ENCODE peak calls at places on chromosome 1, in four cellular contexts. B is Panc1, J is A549, U is body of pancreas. C is an unnamed sample.
A peak's percentile ranks its signal among the peaks of the same experiment; 100 is the strongest.

GRCh38 chr1:99004270-99005141 is at the start of gene PLPPR5:
- DNase-seq in B (no peak), U (peak; percentile 13), J (no peak), C (peak; percentile 19)

GRCh38 chr1:116483481-116484309 is 87.1 kb downstream of the CD58 start:
- DNase-seq in U (peak; percentile 60), B (no peak), J (no peak), C (no peak)

GRCh38 chr1:245702346-245702745 is 547.6 kb downstream of the KIF26B start:
- DNase-seq in J (no peak), U (no peak), B (no peak), C (no peak)

GRCh38 chr1:243354511-243355153 is 98.8 kb downstream of the SDCCAG8 start:
- DNase-seq in J (no peak), B (no peak), U (no peak), C (no peak)

GRCh38 chr1:21295059-21295401 is 4.8 kb upstream of the ECE1 start:
- DNase-seq in U (no peak), B (no peak), J (no peak), C (peak; percentile 65)

GRCh38 chr1:37076168-37076567 is 41.9 kb upstream of the GRIK3 start:
- DNase-seq in J (no peak), U (no peak), B (no peak), C (no peak)

GRCh38 chr1:56417636-56418035 is 161.7 kb downstream of the PLPP3 start:
- DNase-seq in U (no peak), J (no peak), B (no peak), C (no peak)

GRCh38 chr1:214623430-214623829 is 20.4 kb downstream of the CENPF start:
- DNase-seq in J (no peak), B (no peak), U (no peak), C (no peak)

GRCh38 chr1:46585312-46585711 is 18.8 kb downstream of the MKNK1 start:
- DNase-seq in J (no peak), B (no peak), U (no peak), C (no peak)

GRCh38 chr1:175863291-175864050 is 120.1 kb upstream of the TNR start:
- DNase-seq in U (no peak), B (no peak), J (no peak), C (no peak)

GRCh38 chr1:203046984-203047630 is 20.8 kb downstream of the PPFIA4 start:
- DNase-seq in B (no peak), U (no peak), J (peak; percentile 62), C (no peak)

GRCh38 chr1:151197863-151198253 is 494 bp upstream of the PIP5K1A start:
- DNase-seq in U (no peak), B (no peak), J (no peak), C (no peak)

GRCh38 chr1:179775009-179775408 is 31.9 kb downstream of the FAM163A start:
- DNase-seq in J (no peak), U (no peak), B (no peak), C (no peak)

GRCh38 chr1:209513226-209513625 is 70.3 kb upstream of the CAMK1G start:
- DNase-seq in B (peak; percentile 10), J (peak; percentile 38), U (no peak), C (no peak)

GRCh38 chr1:79376106-79376505 is 369.6 kb upstream of the ADGRL4 start:
- DNase-seq in U (no peak), J (no peak), B (no peak), C (no peak)

GRCh38 chr1:223500560-223501425 is 107.6 kb downstream of the CCDC185 start:
- DNase-seq in U (no peak), B (no peak), J (peak; percentile 27), C (no peak)

GRCh38 chr1:232891116-232891515 is 59.3 kb upstream of the NTPCR start:
- DNase-seq in B (no peak), J (no peak), U (no peak), C (no peak)

GRCh38 chr1:226987623-226988336 is 47.7 kb downstream of the COQ8A start:
- DNase-seq in U (no peak), J (no peak), B (no peak), C (no peak)

GRCh38 chr1:110248746-110249145 is 38.6 kb downstream of the KCNC4 start:
- DNase-seq in U (no peak), J (no peak), B (no peak), C (no peak)

GRCh38 chr1:234597894-234598293 is 12.1 kb downstream of the IRF2BP2 start:
- DNase-seq in J (peak; percentile 60), U (peak; percentile 50), B (no peak), C (peak; percentile 81)

GRCh38 chr1:218377143-218377660 is 32.1 kb downstream of the TGFB2 start:
- DNase-seq in J (peak; percentile 76), B (peak; percentile 91), U (no peak), C (no peak)

GRCh38 chr1:220371324-220371723 is 99.1 kb upstream of the RAB3GAP2 start:
- DNase-seq in B (no peak), U (no peak), J (no peak), C (no peak)

GRCh38 chr1:55506686-55507577 is 291.8 kb upstream of the USP24 start:
- DNase-seq in U (no peak), J (peak; percentile 44), B (peak; percentile 24), C (no peak)

GRCh38 chr1:89425056-89425455 is 61.2 kb downstream of the GBP6 start:
- DNase-seq in B (no peak), J (no peak), U (no peak), C (no peak)

GRCh38 chr1:119631433-119632102 is 16.5 kb downstream of the ZNF697 start:
- DNase-seq in U (peak; percentile 91), B (no peak), J (no peak), C (no peak)

GRCh38 chr1:232110281-232111090 is 483.9 kb downstream of the DISC1 start:
- DNase-seq in B (no peak), U (no peak), J (no peak), C (no peak)

GRCh38 chr1:211891708-211892107 is 61.1 kb upstream of the LPGAT1 start:
- DNase-seq in U (no peak), J (no peak), B (no peak), C (no peak)

GRCh38 chr1:168092566-168093355 is 44.0 kb downstream of the GPR161 start:
- DNase-seq in J (no peak), B (no peak), U (peak; percentile 30), C (no peak)

GRCh38 chr1:41475859-41476567 is 8.5 kb downstream of the EDN2 start:
- DNase-seq in B (no peak), J (no peak), U (no peak), C (no peak)

GRCh38 chr1:201348211-201348566 is 29.3 kb downstream of the TNNT2 start:
- DNase-seq in J (peak; percentile 92), B (no peak), U (peak; percentile 51), C (no peak)

GRCh38 chr1:90133133-90133532 is 138.2 kb downstream of the ZNF326 start:
- DNase-seq in B (no peak), U (peak; percentile 22), J (no peak), C (no peak)

GRCh38 chr1:39205102-39205780 is 746 bp downstream of the MACF1 start:
- DNase-seq in J (no peak), U (no peak), B (no peak), C (no peak)

GRCh38 chr1:198174297-198174696 is 17.5 kb downstream of the NEK7 start:
- DNase-seq in U (no peak), B (no peak), J (no peak), C (peak; percentile 17)

GRCh38 chr1:2196901-2197638 is 2.5 kb upstream of the FAAP20 start:
- DNase-seq in B (no peak), U (no peak), J (no peak), C (no peak)

GRCh38 chr1:186750250-186750649 is 70.0 kb upstream of the PTGS2 start:
- DNase-seq in B (no peak), U (no peak), J (no peak), C (no peak)

GRCh38 chr1:218294531-218294930 is 9.4 kb downstream of the RRP15 start:
- DNase-seq in J (no peak), U (no peak), B (no peak), C (no peak)

GRCh38 chr1:155856975-155857930 is at the start of gene GON4L:
- DNase-seq in B (peak; percentile 82), U (peak; percentile 93), J (peak; percentile 96), C (peak; percentile 83)

GRCh38 chr1:24878775-24879742 is 51.0 kb downstream of the RUNX3 start:
- DNase-seq in U (no peak), B (no peak), J (no peak), C (no peak)

GRCh38 chr1:204983121-204983520 is 59.9 kb upstream of the CNTN2 start:
- DNase-seq in U (no peak), B (no peak), J (no peak), C (no peak)
- H3K27ac ChIP-seq in U (no peak overlapping the region), B (no peak overlapping the region), J (no peak overlapping the region), C (no peak overlapping the region)

DNA sequence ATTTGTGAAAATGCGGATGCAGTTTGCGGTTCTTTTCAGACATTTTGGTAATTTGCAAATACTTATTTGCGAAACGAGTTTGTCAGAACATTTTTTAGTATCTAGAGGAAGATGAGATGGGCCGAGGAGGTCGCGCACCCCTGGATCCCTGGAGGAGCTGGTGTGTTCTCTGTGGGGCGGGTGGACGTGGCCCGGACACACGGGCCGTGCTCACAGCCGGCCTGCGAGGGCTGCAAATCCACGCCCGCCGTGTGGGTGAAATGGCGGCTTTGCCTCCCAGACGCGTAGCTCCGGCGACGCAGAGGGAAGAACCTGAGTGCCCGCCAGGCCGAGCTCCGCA is 9.3 kb upstream of the TTLL10 start:
- DNase-seq in B (no peak), U (no peak), J (no peak), C (no peak)
- H3K27ac ChIP-seq in B (no peak overlapping the region), U (peak overlapping the region; percentile 95), J (peak overlapping the region; percentile 89), C (no peak overlapping the region)

DNA sequence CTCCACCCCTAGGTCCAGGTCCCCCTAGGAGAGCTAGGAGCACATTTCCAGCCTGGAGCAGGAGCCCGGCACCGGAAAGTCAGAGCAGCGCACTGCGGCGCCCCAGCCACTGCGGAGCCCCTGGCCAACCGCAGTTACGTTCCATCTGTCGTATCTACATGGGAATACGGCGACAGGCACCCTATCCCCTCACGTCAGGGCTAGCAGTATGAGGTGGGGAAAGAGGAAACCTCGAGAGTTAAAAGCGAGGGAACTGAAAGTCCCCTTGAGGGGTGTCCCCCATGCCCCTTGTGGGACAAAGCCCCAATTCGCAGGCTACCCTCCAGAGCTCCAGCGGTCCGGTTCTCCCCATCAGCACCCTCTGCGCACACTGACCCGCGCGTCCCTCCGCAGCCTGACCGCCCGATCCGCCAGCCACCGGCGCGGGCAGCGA is 995 bp downstream of the COLGALT2 start:
- DNase-seq in U (peak; percentile 57), J (no peak), B (no peak), C (no peak)
- H3K27ac ChIP-seq in U (peak overlapping the region; percentile 54), J (peak overlapping the region; percentile 84), B (no peak overlapping the region), C (no peak overlapping the region)

DNA sequence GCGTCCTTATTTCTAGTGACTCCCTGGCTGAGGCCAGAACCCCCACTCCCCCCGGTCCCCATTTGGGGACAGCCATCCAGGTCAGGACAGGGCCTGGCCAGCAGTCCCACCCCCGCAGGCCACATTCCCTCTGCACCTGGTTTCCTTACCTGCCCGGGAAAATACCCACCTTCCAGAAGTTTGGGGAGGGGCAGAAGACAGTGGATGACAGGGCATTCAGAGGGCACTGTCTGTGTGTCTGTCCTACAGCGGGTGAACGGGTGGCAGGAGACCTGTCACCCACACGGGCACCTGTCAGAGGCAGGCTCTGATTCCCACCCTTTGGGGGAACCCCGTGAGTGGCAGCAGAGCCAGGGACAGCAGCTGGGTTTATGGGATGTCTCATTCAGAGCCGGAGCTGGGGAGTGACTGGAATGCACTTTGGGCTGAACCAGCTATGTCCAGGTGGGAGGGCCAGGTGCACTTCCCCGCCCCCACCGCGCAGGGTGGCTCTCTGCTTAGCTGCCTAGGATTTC is 2.0 kb downstream of the ARHGEF16 start:
- DNase-seq in U (no peak), J (no peak), B (no peak), C (no peak)
- H3K27ac ChIP-seq in U (peak overlapping the region; percentile 16), J (no peak overlapping the region), B (no peak overlapping the region), C (no peak overlapping the region)

C was measured in CD4-positive, CD25-positive, alpha-beta regulatory T cell.